ENCODE peak calls at places on chromosomes 16 and 17, in seven cellular contexts. One of them, this sample, is unnamed.

GRCh38 chr16:50152386-50152806 is 710 bp upstream of the TENT4B start:
- DNase-seq in tibial artery: no peak
- DNase-seq in kidney: no peak
- DNase-seq in coronary artery: no peak
- DNase-seq in GM12878: peak
- DNase-seq in heart left ventricle: no peak
- DNase-seq in CD4-positive, alpha-beta T cell: peak
- DNase-seq in this sample: no peak

GRCh38 chr16:29951966-29952365 is 9.9 kb upstream of the TMEM219 start:
- DNase-seq in CD4-positive, alpha-beta T cell: no peak
- DNase-seq in kidney: no peak
- DNase-seq in coronary artery: no peak
- DNase-seq in heart left ventricle: no peak
- DNase-seq in tibial artery: no peak
- DNase-seq in GM12878: no peak
- DNase-seq in this sample: no peak

GRCh38 chr17:40819528-40820125 is 2.8 kb downstream of the KRT10 start:
- DNase-seq in kidney: no peak
- DNase-seq in CD4-positive, alpha-beta T cell: no peak
- DNase-seq in heart left ventricle: peak
- DNase-seq in tibial artery: no peak
- DNase-seq in coronary artery: no peak
- DNase-seq in GM12878: no peak
- DNase-seq in this sample: no peak

GRCh38 chr17:42653179-42654124 is 5.6 kb upstream of the TUBG2 start:
- DNase-seq in kidney: peak
- DNase-seq in heart left ventricle: peak
- DNase-seq in CD4-positive, alpha-beta T cell: no peak
- DNase-seq in coronary artery: peak
- DNase-seq in GM12878: no peak
- DNase-seq in tibial artery: peak
- DNase-seq in this sample: no peak

GRCh38 chr16:25838724-25839186 is 147.0 kb downstream of the HS3ST4 start:
- DNase-seq in CD4-positive, alpha-beta T cell: no peak
- DNase-seq in heart left ventricle: no peak
- DNase-seq in GM12878: peak
- DNase-seq in kidney: no peak
- DNase-seq in coronary artery: no peak
- DNase-seq in tibial artery: no peak
- DNase-seq in this sample: no peak

GRCh38 chr16:78106659-78107058 is 7.2 kb downstream of the WWOX start:
- DNase-seq in CD4-positive, alpha-beta T cell: no peak
- DNase-seq in heart left ventricle: no peak
- DNase-seq in GM12878: no peak
- DNase-seq in coronary artery: no peak
- DNase-seq in kidney: no peak
- DNase-seq in tibial artery: no peak
- DNase-seq in this sample: no peak

GRCh38 chr17:34850964-34851363 is 110.3 kb downstream of the CCT6B start:
- DNase-seq in CD4-positive, alpha-beta T cell: no peak
- DNase-seq in coronary artery: no peak
- DNase-seq in GM12878: no peak
- DNase-seq in kidney: no peak
- DNase-seq in heart left ventricle: no peak
- DNase-seq in tibial artery: no peak
- DNase-seq in this sample: no peak

GRCh38 chr17:19501219-19501618 is 32.4 kb upstream of the SLC47A1 start:
- DNase-seq in coronary artery: no peak
- DNase-seq in GM12878: no peak
- DNase-seq in CD4-positive, alpha-beta T cell: no peak
- DNase-seq in heart left ventricle: no peak
- DNase-seq in tibial artery: peak
- DNase-seq in kidney: no peak
- DNase-seq in this sample: no peak

GRCh38 chr16:85520853-85521736 is 92.0 kb upstream of the GSE1 start:
- DNase-seq in GM12878: no peak
- DNase-seq in tibial artery: no peak
- DNase-seq in coronary artery: no peak
- DNase-seq in kidney: peak
- DNase-seq in heart left ventricle: no peak
- DNase-seq in CD4-positive, alpha-beta T cell: no peak
- DNase-seq in this sample: no peak

GRCh38 chr16:74623214-74623842 is 16.4 kb upstream of the GLG1 start:
- DNase-seq in GM12878: no peak
- DNase-seq in heart left ventricle: no peak
- DNase-seq in tibial artery: peak
- DNase-seq in CD4-positive, alpha-beta T cell: no peak
- DNase-seq in coronary artery: no peak
- DNase-seq in kidney: no peak
- DNase-seq in this sample: no peak

GRCh38 chr16:26665166-26665939 is 401.4 kb upstream of the C16orf82 start:
- DNase-seq in tibial artery: no peak
- DNase-seq in CD4-positive, alpha-beta T cell: no peak
- DNase-seq in heart left ventricle: no peak
- DNase-seq in GM12878: no peak
- DNase-seq in kidney: no peak
- DNase-seq in coronary artery: no peak
- DNase-seq in this sample: no peak

GRCh38 chr16:11875721-11876120 is 24.4 kb upstream of the RSL1D1 start:
- DNase-seq in kidney: no peak
- DNase-seq in CD4-positive, alpha-beta T cell: no peak
- DNase-seq in GM12878: no peak
- DNase-seq in tibial artery: no peak
- DNase-seq in coronary artery: no peak
- DNase-seq in heart left ventricle: no peak
- DNase-seq in this sample: no peak

GRCh38 chr17:82128287-82128686 is 30.3 kb upstream of the FASN start:
- DNase-seq in CD4-positive, alpha-beta T cell: no peak
- DNase-seq in GM12878: no peak
- DNase-seq in tibial artery: no peak
- DNase-seq in coronary artery: no peak
- DNase-seq in heart left ventricle: no peak
- DNase-seq in kidney: no peak
- DNase-seq in this sample: no peak

GRCh38 chr17:64278614-64279013 is 15.6 kb upstream of the TEX2 start:
- DNase-seq in kidney: no peak
- DNase-seq in CD4-positive, alpha-beta T cell: no peak
- DNase-seq in tibial artery: no peak
- DNase-seq in heart left ventricle: no peak
- DNase-seq in coronary artery: no peak
- DNase-seq in GM12878: no peak
- DNase-seq in this sample: no peak

GRCh38 chr17:45429338-45430005 is 3.2 kb downstream of the ARHGAP27 start:
- DNase-seq in kidney: peak
- DNase-seq in heart left ventricle: no peak
- DNase-seq in CD4-positive, alpha-beta T cell: no peak
- DNase-seq in coronary artery: no peak
- DNase-seq in tibial artery: no peak
- DNase-seq in GM12878: no peak
- DNase-seq in this sample: no peak

GRCh38 chr17:74426551-74427047 is 5.3 kb upstream of the GPRC5C start:
- DNase-seq in kidney: no peak
- DNase-seq in tibial artery: no peak
- DNase-seq in coronary artery: no peak
- DNase-seq in heart left ventricle: peak
- DNase-seq in CD4-positive, alpha-beta T cell: no peak
- DNase-seq in GM12878: no peak
- DNase-seq in this sample: no peak

GRCh38 chr16:53605356-53605755 is 98.3 kb downstream of the RPGRIP1L start:
- DNase-seq in kidney: no peak
- DNase-seq in heart left ventricle: no peak
- DNase-seq in tibial artery: no peak
- DNase-seq in CD4-positive, alpha-beta T cell: no peak
- DNase-seq in coronary artery: no peak
- DNase-seq in GM12878: no peak
- DNase-seq in this sample: no peak

GRCh38 chr16:894841-895240 is 75.9 kb downstream of the LMF1 start:
- DNase-seq in heart left ventricle: no peak
- DNase-seq in GM12878: no peak
- DNase-seq in CD4-positive, alpha-beta T cell: no peak
- DNase-seq in tibial artery: no peak
- DNase-seq in coronary artery: no peak
- DNase-seq in kidney: no peak
- DNase-seq in this sample: no peak

GRCh38 chr16:892536-893255 is 78.1 kb downstream of the LMF1 start:
- DNase-seq in coronary artery: no peak
- DNase-seq in GM12878: no peak
- DNase-seq in CD4-positive, alpha-beta T cell: no peak
- DNase-seq in kidney: no peak
- DNase-seq in heart left ventricle: no peak
- DNase-seq in tibial artery: no peak
- DNase-seq in this sample: no peak

GRCh38 chr16:892006-892405 is 78.8 kb downstream of the LMF1 start:
- DNase-seq in CD4-positive, alpha-beta T cell: no peak
- DNase-seq in kidney: no peak
- DNase-seq in tibial artery: no peak
- DNase-seq in GM12878: no peak
- DNase-seq in heart left ventricle: no peak
- DNase-seq in coronary artery: no peak
- DNase-seq in this sample: no peak

GRCh38 chr16:894136-894535 is 76.6 kb downstream of the LMF1 start:
- DNase-seq in tibial artery: no peak
- DNase-seq in kidney: no peak
- DNase-seq in CD4-positive, alpha-beta T cell: no peak
- DNase-seq in heart left ventricle: no peak
- DNase-seq in GM12878: no peak
- DNase-seq in coronary artery: no peak
- DNase-seq in this sample: no peak

DNA sequence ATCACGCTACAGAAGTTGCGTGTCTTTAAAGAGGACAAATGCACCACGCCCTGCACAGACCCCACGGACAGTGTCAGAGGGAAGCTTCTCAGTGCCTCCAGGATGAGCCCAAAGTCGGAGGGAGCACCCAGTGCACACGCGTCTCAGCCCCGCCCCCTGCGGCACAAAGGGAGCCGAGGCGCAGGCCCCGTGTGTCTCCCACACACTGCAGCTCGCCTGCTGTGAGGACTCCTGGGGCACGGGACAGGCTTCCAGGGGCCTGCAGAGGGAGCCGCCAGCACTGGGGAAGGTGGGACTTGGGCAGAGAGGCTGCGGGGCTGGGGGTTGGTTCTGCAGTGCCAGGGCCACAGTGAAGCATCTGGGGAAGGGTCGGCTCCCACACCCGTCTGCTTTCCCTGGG is 77.4 kb downstream of the LMF1 start:
- DNase-seq in kidney: no peak
- DNase-seq in coronary artery: no peak
- DNase-seq in tibial artery: no peak
- DNase-seq in heart left ventricle: no peak
- DNase-seq in CD4-positive, alpha-beta T cell: no peak
- DNase-seq in GM12878: no peak
- DNase-seq in this sample: no peak
- TF ChIP-seq CTCF in kidney: no peak
- TF ChIP-seq CTCF in coronary artery: no peak
- TF ChIP-seq CTCF in tibial artery: no peak
- TF ChIP-seq CTCF in heart left ventricle: no peak
- TF ChIP-seq CTCF in CD4-positive, alpha-beta T cell: no peak
- TF ChIP-seq CTCF in GM12878: no peak
- TF ChIP-seq CTCF in this sample: no peak

DNA sequence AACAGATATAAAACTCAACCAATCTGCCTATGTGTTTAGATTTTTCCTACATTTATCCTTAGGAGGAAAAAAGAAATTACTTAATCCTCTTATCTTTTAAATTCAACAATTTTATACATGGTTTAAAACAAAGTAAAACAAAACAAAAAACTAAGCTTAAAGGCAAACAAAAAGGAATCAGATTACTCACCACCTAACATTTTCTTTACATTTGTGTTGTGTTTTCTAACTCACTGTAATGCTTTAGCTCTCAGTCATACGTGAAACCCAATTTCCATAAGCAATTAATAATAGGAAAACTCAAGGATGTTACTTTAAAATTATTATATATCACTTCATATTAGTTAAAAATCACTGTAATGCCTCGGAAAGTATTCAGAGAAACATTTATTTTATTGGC is 6.7 kb upstream of the IRX5 start:
- DNase-seq in tibial artery: no peak
- DNase-seq in CD4-positive, alpha-beta T cell: no peak
- DNase-seq in kidney: no peak
- DNase-seq in GM12878: no peak
- DNase-seq in coronary artery: no peak
- DNase-seq in heart left ventricle: no peak
- DNase-seq in this sample: no peak
- H3K27ac ChIP-seq in tibial artery: peak
- H3K27ac ChIP-seq in CD4-positive, alpha-beta T cell: no peak
- H3K27ac ChIP-seq in kidney: no peak
- H3K27ac ChIP-seq in GM12878: no peak
- H3K27ac ChIP-seq in coronary artery: no peak
- H3K27ac ChIP-seq in heart left ventricle: peak
- H3K27ac ChIP-seq in this sample: no peak

GRCh38 chr16:76278086-76278485 is 885 bp downstream of the CNTNAP4 start:
- DNase-seq in coronary artery: no peak
- DNase-seq in GM12878: no peak
- DNase-seq in CD4-positive, alpha-beta T cell: no peak
- DNase-seq in kidney: no peak
- DNase-seq in tibial artery: no peak
- DNase-seq in heart left ventricle: no peak
- DNase-seq in this sample: no peak

GRCh38 chr16:76277099-76278030 is at the start of gene CNTNAP4:
- DNase-seq in coronary artery: no peak
- DNase-seq in GM12878: no peak
- DNase-seq in heart left ventricle: no peak
- DNase-seq in CD4-positive, alpha-beta T cell: no peak
- DNase-seq in kidney: no peak
- DNase-seq in tibial artery: no peak
- DNase-seq in this sample: no peak

GRCh38 chr16:76280421-76280820 is 3.2 kb downstream of the CNTNAP4 start:
- DNase-seq in GM12878: no peak
- DNase-seq in kidney: no peak
- DNase-seq in heart left ventricle: no peak
- DNase-seq in CD4-positive, alpha-beta T cell: no peak
- DNase-seq in coronary artery: no peak
- DNase-seq in tibial artery: no peak
- DNase-seq in this sample: no peak

GRCh38 chr16:76278976-76279375 is 1.8 kb downstream of the CNTNAP4 start:
- DNase-seq in heart left ventricle: no peak
- DNase-seq in CD4-positive, alpha-beta T cell: no peak
- DNase-seq in kidney: no peak
- DNase-seq in GM12878: no peak
- DNase-seq in coronary artery: no peak
- DNase-seq in tibial artery: no peak
- DNase-seq in this sample: no peak
- TF ChIP-seq CTCF in heart left ventricle: peak
- TF ChIP-seq CTCF in CD4-positive, alpha-beta T cell: no peak
- TF ChIP-seq CTCF in kidney: no peak
- TF ChIP-seq CTCF in GM12878: peak
- TF ChIP-seq CTCF in coronary artery: no peak
- TF ChIP-seq CTCF in tibial artery: no peak
- TF ChIP-seq CTCF in this sample: no peak

DNA sequence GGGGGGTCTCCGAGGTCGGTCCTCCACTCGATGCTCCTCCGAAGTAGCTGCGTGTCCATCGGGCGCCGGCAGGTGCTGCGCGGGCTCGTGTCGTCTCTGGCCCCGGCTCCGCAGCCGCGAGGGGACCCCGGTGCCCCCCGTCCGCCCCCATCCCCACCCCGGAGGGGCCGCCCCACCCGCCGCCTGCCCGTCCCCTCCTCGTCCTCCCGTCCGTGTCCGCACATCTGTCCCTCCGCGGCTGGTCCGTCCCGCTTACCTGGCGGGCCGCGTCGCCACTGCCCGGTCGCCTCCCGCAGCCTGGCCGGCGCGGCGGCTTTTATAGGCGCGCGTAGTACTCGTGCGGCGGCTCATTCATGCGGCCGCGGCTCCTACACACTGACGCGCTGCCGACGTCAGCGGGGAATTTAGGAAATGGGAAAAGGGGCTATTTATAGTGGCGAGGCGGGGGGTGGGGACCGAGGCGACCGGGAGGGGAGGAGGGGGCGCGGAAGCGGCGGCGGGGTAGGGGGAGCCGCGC is 4.0 kb upstream of the HIC1 start:
- DNase-seq in kidney: peak
- DNase-seq in coronary artery: no peak
- DNase-seq in CD4-positive, alpha-beta T cell: no peak
- DNase-seq in heart left ventricle: peak
- DNase-seq in tibial artery: no peak
- DNase-seq in GM12878: no peak
- DNase-seq in this sample: no peak
- H3K27ac ChIP-seq in kidney: no peak
- H3K27ac ChIP-seq in coronary artery: no peak
- H3K27ac ChIP-seq in CD4-positive, alpha-beta T cell: no peak
- H3K27ac ChIP-seq in heart left ventricle: peak
- H3K27ac ChIP-seq in tibial artery: no peak
- H3K27ac ChIP-seq in GM12878: no peak
- H3K27ac ChIP-seq in this sample: peak

This sample was measured in esophagus squamous epithelium.